ENCODE peak calls at places on chromosomes 2 and 18, in four cellular contexts. One of them, this sample, is unnamed.

GRCh38 chr2:55395724-55396605 is 23.7 kb downstream of the CCDC88A start:
- DNase-seq in GM12878: no peak
- DNase-seq in HepG2: no peak
- DNase-seq in K562: no peak
- DNase-seq in this sample: no peak

GRCh38 chr2:99974275-99974674 is 168.1 kb downstream of the AFF3 start:
- DNase-seq in HepG2: no peak
- DNase-seq in K562: no peak
- DNase-seq in GM12878: no peak
- DNase-seq in this sample: peak

GRCh38 chr18:79940126-79940813 is 11.2 kb downstream of the SLC66A2 start:
- DNase-seq in HepG2: no peak
- DNase-seq in GM12878: no peak
- DNase-seq in K562: no peak
- DNase-seq in this sample: no peak

GRCh38 chr2:137975280-137976271 is 11.3 kb downstream of the HNMT start:
- DNase-seq in HepG2: peak
- DNase-seq in GM12878: no peak
- DNase-seq in K562: no peak
- DNase-seq in this sample: no peak

GRCh38 chr18:26865557-26865956 is at the start of gene AQP4:
- DNase-seq in GM12878: no peak
- DNase-seq in K562: no peak
- DNase-seq in HepG2: no peak
- DNase-seq in this sample: peak

GRCh38 chr2:71889991-71890684 is 257.5 kb downstream of the CYP26B1 start:
- DNase-seq in K562: no peak
- DNase-seq in HepG2: no peak
- DNase-seq in GM12878: no peak
- DNase-seq in this sample: no peak

GRCh38 chr18:71136487-71136886 is 847.6 kb downstream of the SOCS6 start:
- DNase-seq in K562: no peak
- DNase-seq in GM12878: no peak
- DNase-seq in HepG2: no peak
- DNase-seq in this sample: no peak

GRCh38 chr2:118668431-118669424 is 178.7 kb downstream of the EN1 start:
- DNase-seq in K562: no peak
- DNase-seq in HepG2: peak
- DNase-seq in GM12878: no peak
- DNase-seq in this sample: no peak

GRCh38 chr2:46802665-46803550 is 112.7 kb downstream of the MCFD2 start:
- DNase-seq in HepG2: no peak
- DNase-seq in K562: no peak
- DNase-seq in GM12878: no peak
- DNase-seq in this sample: no peak

GRCh38 chr2:222903234-222904220 is 42.7 kb downstream of the ACSL3 start:
- DNase-seq in K562: peak
- DNase-seq in HepG2: peak
- DNase-seq in GM12878: no peak
- DNase-seq in this sample: peak

GRCh38 chr18:37456395-37456794 is 109.2 kb downstream of the CELF4 start:
- DNase-seq in HepG2: no peak
- DNase-seq in K562: no peak
- DNase-seq in GM12878: no peak
- DNase-seq in this sample: no peak

GRCh38 chr2:113175736-113176695 is 2.2 kb downstream of the PSD4 start:
- DNase-seq in HepG2: no peak
- DNase-seq in GM12878: no peak
- DNase-seq in K562: no peak
- DNase-seq in this sample: no peak

GRCh38 chr18:5980721-5981120 is 85.4 kb upstream of the TMEM200C start:
- DNase-seq in HepG2: no peak
- DNase-seq in K562: no peak
- DNase-seq in GM12878: no peak
- DNase-seq in this sample: no peak

GRCh38 chr2:183477296-183477695 is 353.1 kb downstream of the NUP35 start:
- DNase-seq in K562: no peak
- DNase-seq in HepG2: no peak
- DNase-seq in GM12878: no peak
- DNase-seq in this sample: no peak

GRCh38 chr2:113127646-113128385 is 418 bp downstream of the IL1RN start:
- DNase-seq in K562: no peak
- DNase-seq in GM12878: no peak
- DNase-seq in HepG2: no peak
- DNase-seq in this sample: no peak

GRCh38 chr2:207792244-207792785 is 22.6 kb upstream of the FZD5 start:
- DNase-seq in GM12878: no peak
- DNase-seq in HepG2: peak
- DNase-seq in K562: peak
- DNase-seq in this sample: no peak

GRCh38 chr2:187434342-187434785 is 13.7 kb downstream of the CALCRL start:
- DNase-seq in GM12878: no peak
- DNase-seq in HepG2: no peak
- DNase-seq in K562: no peak
- DNase-seq in this sample: no peak

GRCh38 chr2:75065402-75066008 is 107.1 kb downstream of the POLE4 start:
- DNase-seq in K562: no peak
- DNase-seq in HepG2: no peak
- DNase-seq in GM12878: no peak
- DNase-seq in this sample: no peak

GRCh38 chr2:43019025-43019367 is 207.4 kb downstream of the ZFP36L2 start:
- DNase-seq in HepG2: no peak
- DNase-seq in K562: no peak
- DNase-seq in GM12878: no peak
- DNase-seq in this sample: no peak

GRCh38 chr2:237345891-237346640 is 67.9 kb downstream of the COL6A3 start:
- DNase-seq in GM12878: no peak
- DNase-seq in HepG2: no peak
- DNase-seq in K562: no peak
- DNase-seq in this sample: no peak

GRCh38 chr2:73852020-73852419 is 23.3 kb downstream of the STAMBP start:
- DNase-seq in GM12878: no peak
- DNase-seq in HepG2: no peak
- DNase-seq in K562: no peak
- DNase-seq in this sample: no peak

GRCh38 chr2:108412995-108413726 is 35.4 kb downstream of the SULT1C4 start:
- DNase-seq in GM12878: no peak
- DNase-seq in HepG2: peak
- DNase-seq in K562: no peak
- DNase-seq in this sample: no peak

GRCh38 chr2:196511258-196511971 is 128.1 kb upstream of the CCDC150 start:
- DNase-seq in GM12878: no peak
- DNase-seq in HepG2: no peak
- DNase-seq in K562: no peak
- DNase-seq in this sample: no peak

GRCh38 chr2:19021721-19022120 is 336.7 kb downstream of the OSR1 start:
- DNase-seq in K562: no peak
- DNase-seq in GM12878: no peak
- DNase-seq in HepG2: peak
- DNase-seq in this sample: no peak

GRCh38 chr18:48571619-48572384 is 33.0 kb downstream of the CTIF start:
- DNase-seq in HepG2: no peak
- DNase-seq in K562: no peak
- DNase-seq in GM12878: no peak
- DNase-seq in this sample: no peak

GRCh38 chr2:48724278-48724677 is 31.2 kb downstream of the LHCGR start:
- DNase-seq in HepG2: no peak
- DNase-seq in GM12878: no peak
- DNase-seq in K562: no peak
- DNase-seq in this sample: no peak

GRCh38 chr2:48723125-48723524 is 32.4 kb downstream of the LHCGR start:
- DNase-seq in K562: no peak
- DNase-seq in GM12878: no peak
- DNase-seq in HepG2: no peak
- DNase-seq in this sample: no peak

GRCh38 chr18:48539406-48540328 is 836 bp downstream of the CTIF start:
- DNase-seq in K562: peak
- DNase-seq in GM12878: no peak
- DNase-seq in HepG2: no peak
- DNase-seq in this sample: peak

GRCh38 chr18:10141559-10141958 is 227.7 kb downstream of the VAPA start:
- DNase-seq in K562: no peak
- DNase-seq in HepG2: no peak
- DNase-seq in GM12878: no peak
- DNase-seq in this sample: no peak

GRCh38 chr2:233419626-233420431 is 65.5 kb downstream of the DGKD start:
- DNase-seq in K562: no peak
- DNase-seq in GM12878: peak
- DNase-seq in HepG2: no peak
- DNase-seq in this sample: no peak

GRCh38 chr2:62074233-62074632 is 121.7 kb upstream of the B3GNT2 start:
- DNase-seq in K562: no peak
- DNase-seq in GM12878: no peak
- DNase-seq in HepG2: no peak
- DNase-seq in this sample: no peak

GRCh38 chr2:142323206-142323605 is 192.4 kb upstream of the LRP1B start:
- DNase-seq in HepG2: no peak
- DNase-seq in K562: no peak
- DNase-seq in GM12878: no peak
- DNase-seq in this sample: no peak

GRCh38 chr2:157971702-157972101 is 95.6 kb upstream of the ACVR1 start:
- DNase-seq in HepG2: no peak
- DNase-seq in GM12878: no peak
- DNase-seq in K562: no peak
- DNase-seq in this sample: no peak

GRCh38 chr2:181106789-181107418 is 126.5 kb downstream of the UBE2E3 start:
- DNase-seq in K562: peak
- DNase-seq in HepG2: no peak
- DNase-seq in GM12878: peak
- DNase-seq in this sample: no peak
- TF ChIP-seq TARDBP in K562: no peak
- TF ChIP-seq TARDBP in HepG2: no peak
- TF ChIP-seq TARDBP in GM12878: no peak
- TF ChIP-seq TARDBP in this sample: no peak

GRCh38 chr18:32301361-32301760 is 111.5 kb downstream of the MEP1B start:
- DNase-seq in K562: no peak
- DNase-seq in GM12878: no peak
- DNase-seq in HepG2: no peak
- DNase-seq in this sample: no peak
- TF ChIP-seq BHLHE40 in K562: no peak
- TF ChIP-seq BHLHE40 in GM12878: no peak
- TF ChIP-seq BHLHE40 in HepG2: no peak
- TF ChIP-seq BHLHE40 in this sample: no peak

GRCh38 chr2:171016125-171016524 is 87.1 kb downstream of the GORASP2 start:
- DNase-seq in HepG2: no peak
- DNase-seq in K562: no peak
- DNase-seq in GM12878: no peak
- DNase-seq in this sample: no peak
- TF ChIP-seq FOXM1 in HepG2: no peak
- TF ChIP-seq FOXM1 in K562: no peak
- TF ChIP-seq FOXM1 in GM12878: no peak
- TF ChIP-seq FOXM1 in this sample: no peak

GRCh38 chr2:36965751-36966369 is 476 bp downstream of the STRN start:
- DNase-seq in HepG2: no peak
- DNase-seq in GM12878: no peak
- DNase-seq in K562: peak
- DNase-seq in this sample: peak
- TF ChIP-seq TARDBP in HepG2: no peak
- TF ChIP-seq TARDBP in GM12878: no peak
- TF ChIP-seq TARDBP in K562: no peak
- TF ChIP-seq TARDBP in this sample: no peak